ENCODE peak calls at places on chromosomes 2 and 18, in seven cellular contexts. Y, S, K, A, V, P and J are unnamed samples.

GRCh38 chr2:128646091-128646490 is 327.4 kb upstream of the HS6ST1 start:
- DNase-seq in K (no peak), V (no peak), Y (no peak), P (no peak), A (no peak), S (no peak), J (no peak)

GRCh38 chr2:157459486-157459885 is 15.6 kb upstream of the CYTIP start:
- DNase-seq in K (no peak), S (no peak), P (no peak), V (no peak), A (no peak), Y (no peak), J (no peak)

GRCh38 chr2:113799375-113799774 is 42.9 kb upstream of the SLC35F5 start:
- DNase-seq in P (no peak), K (no peak), V (no peak), A (no peak), Y (no peak), S (no peak), J (no peak)

GRCh38 chr2:226891780-226892590 is 56.1 kb downstream of the RHBDD1 start:
- DNase-seq in K (no peak), A (no peak), S (peak; percentile 80), V (no peak), Y (peak; percentile 74), P (no peak), J (no peak)

GRCh38 chr18:57776767-57777166 is 26.3 kb downstream of the ATP8B1 start:
- DNase-seq in V (no peak), S (no peak), Y (no peak), P (no peak), A (no peak), K (no peak), J (no peak)

GRCh38 chr2:233075141-233075965 is 15.2 kb downstream of the INPP5D start:
- DNase-seq in A (no peak), V (no peak), Y (no peak), P (no peak), K (no peak), S (no peak), J (no peak)

GRCh38 chr18:71471963-71472725 is 1072.0 kb downstream of the CBLN2 start:
- DNase-seq in S (no peak), K (peak; percentile 37), A (no peak), V (no peak), P (peak; percentile 22), Y (no peak), J (no peak)

GRCh38 chr2:99933894-99934650 is 208.3 kb downstream of the AFF3 start:
- DNase-seq in Y (no peak), A (no peak), S (no peak), K (no peak), P (no peak), V (no peak), J (no peak)

GRCh38 chr18:31603335-31603734 is 11.7 kb downstream of the TTR start:
- DNase-seq in Y (no peak), K (no peak), P (no peak), V (no peak), A (no peak), S (no peak), J (no peak)

GRCh38 chr18:24959100-24959499 is 392.9 kb downstream of the ZNF521 start:
- DNase-seq in V (no peak), Y (no peak), S (no peak), P (peak; percentile 8), K (no peak), A (no peak), J (no peak)

GRCh38 chr2:73291461-73292315 is 1.7 kb downstream of the EGR4 start:
- DNase-seq in P (peak; percentile 51), S (no peak), Y (no peak), K (peak; percentile 79), V (peak; percentile 79), A (peak; percentile 46), J (peak; percentile 46)

GRCh38 chr2:68565858-68566257 is 77.5 kb upstream of the PROKR1 start:
- DNase-seq in K (no peak), S (peak; percentile 5), A (peak; percentile 53), V (no peak), Y (no peak), P (no peak), J (no peak)

GRCh38 chr2:24875272-24875671 is 44.8 kb downstream of the ADCY3 start:
- DNase-seq in Y (no peak), V (no peak), S (no peak), K (no peak), P (no peak), A (no peak), J (no peak)

GRCh38 chr2:34012728-34013302 is 413.7 kb upstream of the FAM98A start:
- DNase-seq in P (peak; percentile 77), S (peak; percentile 6), V (peak; percentile 92), Y (peak; percentile 1), A (peak; percentile 73), K (peak; percentile 87), J (peak; percentile 16)

GRCh38 chr18:47528343-47528742 is 276.9 kb upstream of the SKOR2 start:
- DNase-seq in P (no peak), S (no peak), K (no peak), A (no peak), Y (no peak), V (no peak), J (no peak)

GRCh38 chr18:45412577-45412976 is 202.7 kb upstream of the SLC14A2 start:
- DNase-seq in P (no peak), S (no peak), A (no peak), Y (no peak), V (no peak), K (no peak), J (no peak)

GRCh38 chr2:25159947-25160346 is 8.4 kb downstream of the POMC start:
- DNase-seq in P (peak; percentile 31), V (peak; percentile 78), K (peak; percentile 73), A (peak; percentile 58), S (no peak), Y (no peak), J (no peak)

GRCh38 chr2:37570773-37571570 is 100.5 kb downstream of the CDC42EP3 start:
- DNase-seq in K (no peak), V (no peak), S (no peak), A (peak; percentile 49), P (no peak), Y (no peak), J (peak; percentile 39)

GRCh38 chr2:240269886-240270285 is 129.4 kb upstream of the OTOS start:
- DNase-seq in K (no peak), V (no peak), A (no peak), P (no peak), S (no peak), Y (no peak), J (no peak)

GRCh38 chr18:79485788-79486355 is 90.1 kb downstream of the NFATC1 start:
- DNase-seq in A (no peak), S (peak; percentile 82), K (no peak), Y (peak; percentile 54), V (no peak), P (no peak), J (no peak)

GRCh38 chr2:178377046-178377445 is 73.9 kb downstream of the PRKRA start:
- DNase-seq in S (no peak), V (no peak), A (no peak), K (no peak), Y (no peak), P (no peak), J (no peak)

GRCh38 chr18:70578480-70578879 is 289.6 kb downstream of the SOCS6 start:
- DNase-seq in K (peak; percentile 78), P (peak; percentile 40), Y (no peak), A (peak; percentile 3), V (no peak), S (no peak), J (no peak)

GRCh38 chr2:224086226-224086911 is 47.3 kb upstream of the SERPINE2 start:
- DNase-seq in Y (no peak), P (no peak), A (peak; percentile 73), S (peak; percentile 85), K (no peak), V (no peak), J (no peak)

GRCh38 chr2:20291106-20291564 is 59.5 kb downstream of the PUM2 start:
- DNase-seq in A (peak; percentile 91), S (peak; percentile 74), V (peak; percentile 92), K (peak; percentile 88), P (peak; percentile 49), Y (peak; percentile 44), J (peak; percentile 34)

GRCh38 chr2:207768168-207768890 is 1.4 kb downstream of the FZD5 start:
- DNase-seq in P (peak; percentile 64), K (peak; percentile 76), A (peak; percentile 67), S (no peak), V (peak; percentile 59), Y (no peak), J (peak; percentile 52)

GRCh38 chr2:1759611-1759930 is 15.3 kb upstream of the PXDN start:
- DNase-seq in A (no peak), Y (no peak), P (no peak), V (no peak), K (no peak), S (no peak), J (no peak)

GRCh38 chr2:12131975-12132374 is 385.5 kb downstream of the LPIN1 start:
- DNase-seq in V (no peak), K (no peak), A (no peak), Y (no peak), S (no peak), P (no peak), J (no peak)

GRCh38 chr2:236517463-236518077 is 52.1 kb upstream of the ACKR3 start:
- DNase-seq in Y (no peak), S (no peak), K (no peak), A (no peak), P (no peak), V (no peak), J (no peak)

GRCh38 chr2:120440521-120441350 is 94.8 kb downstream of the INHBB start:
- DNase-seq in S (no peak), A (no peak), V (no peak), P (no peak), K (no peak), Y (no peak), J (no peak)